ENCODE peak calls at places on chromosome 4, in ten cellular contexts. L is uterus, H is colonic mucosa, E is endodermal cell, O is lung, X is cardiac muscle cell, F is aorta, W is Karpas-422, A is right lobe of liver, T is ascending aorta. J is an unnamed sample.

GRCh38 chr4:155761916-155762315 is 3.1 kb downstream of the GUCY1B1 start:
- DNase-seq in X (no peak), W (peak; percentile 56), T (no peak), F (no peak), L (no peak), H (no peak), E (no peak), A (no peak), O (no peak), J (no peak)

GRCh38 chr4:56183344-56183959 is 203.8 kb downstream of the AASDH start:
- DNase-seq in H (no peak), T (no peak), O (no peak), W (peak; percentile 59), E (peak; percentile 49), L (no peak), A (no peak), F (peak; percentile 57), X (no peak), J (no peak)

GRCh38 chr4:80875642-80876041 is 154.9 kb upstream of the BMP3 start:
- DNase-seq in O (no peak), A (no peak), L (no peak), W (no peak), H (no peak), T (no peak), X (no peak), F (no peak), E (no peak), J (no peak)

GRCh38 chr4:112514449-112515277 is 1.3 kb downstream of the NEUROG2 start:
- DNase-seq in O (no peak), T (no peak), X (no peak), A (no peak), L (no peak), E (peak; percentile 79), F (no peak), H (no peak), W (peak; percentile 77), J (peak; percentile 20)

GRCh38 chr4:54092800-54093608 is 7.0 kb upstream of the GSX2 start:
- DNase-seq in F (no peak), T (no peak), H (no peak), O (no peak), L (no peak), X (no peak), W (no peak), E (peak; percentile 67), A (no peak), J (no peak)

GRCh38 chr4:7411896-7412585 is 22.7 kb downstream of the PSAPL1 start:
- DNase-seq in L (peak; percentile 10), O (no peak), H (no peak), F (peak; percentile 69), X (no peak), E (peak; percentile 20), W (no peak), A (peak; percentile 9), T (peak; percentile 7), J (no peak)

GRCh38 chr4:60724623-60725022 is 475.5 kb upstream of the ADGRL3 start:
- DNase-seq in E (peak; percentile 62), L (no peak), F (no peak), X (peak; percentile 88), O (no peak), H (no peak), A (no peak), W (no peak), T (no peak), J (no peak)

GRCh38 chr4:39823193-39823592 is 125.3 kb downstream of the UBE2K start:
- DNase-seq in X (peak; percentile 69), H (no peak), E (no peak), W (no peak), F (no peak), A (no peak), T (no peak), L (no peak), O (no peak), J (no peak)

GRCh38 chr4:91113130-91113706 is 986.0 kb downstream of the CCSER1 start:
- DNase-seq in L (no peak), T (no peak), A (no peak), F (no peak), O (no peak), H (no peak), W (peak; percentile 74), X (peak; percentile 61), E (no peak), J (peak; percentile 45)

GRCh38 chr4:6155996-6156395 is 44.4 kb downstream of the JAKMIP1 start:
- DNase-seq in E (no peak), O (no peak), T (no peak), A (no peak), W (no peak), H (no peak), X (no peak), F (peak; percentile 32), L (no peak), J (no peak)

GRCh38 chr4:6154875-6155274 is 45.5 kb downstream of the JAKMIP1 start:
- DNase-seq in E (peak; percentile 67), X (no peak), H (no peak), O (no peak), A (no peak), L (no peak), F (peak; percentile 25), W (no peak), T (no peak), J (no peak)

GRCh38 chr4:6150046-6150735 is 50.2 kb downstream of the JAKMIP1 start:
- DNase-seq in E (no peak), F (peak; percentile 62), T (no peak), W (no peak), X (no peak), H (no peak), O (no peak), L (no peak), A (no peak), J (no peak)

GRCh38 chr4:6152879-6153705 is 47.3 kb downstream of the JAKMIP1 start:
- DNase-seq in T (no peak), X (no peak), E (no peak), L (no peak), A (no peak), W (no peak), H (no peak), F (peak; percentile 60), O (no peak), J (no peak)

DNA sequence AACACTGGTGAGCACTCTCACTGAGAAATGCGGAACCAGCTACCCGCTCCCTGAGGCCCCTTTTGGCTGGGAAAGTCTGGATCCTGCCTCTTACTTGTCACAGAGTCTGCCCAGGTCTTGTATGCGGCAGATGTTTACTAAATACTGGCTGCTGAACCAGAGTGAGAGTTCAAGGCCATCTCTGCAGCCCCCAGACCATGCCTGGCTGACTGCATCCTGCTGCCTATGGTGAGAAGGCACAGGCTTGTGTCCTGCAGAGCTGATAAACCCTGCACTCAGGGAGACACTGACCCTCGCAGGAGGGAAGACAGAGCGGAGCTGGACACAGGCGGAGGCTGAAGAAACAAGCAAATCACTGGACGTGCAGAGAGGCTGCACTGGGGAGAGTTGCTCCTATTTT is 46.5 kb downstream of the JAKMIP1 start:
- DNase-seq in A (no peak), O (no peak), L (no peak), E (peak; percentile 59), X (no peak), W (no peak), F (peak; percentile 23), T (no peak), H (no peak), J (no peak)
- H3K4me1 ChIP-seq in A (no peaks in the 10 kb centered on the region), O (no peaks in the 10 kb centered on the region), L (no peaks in the 10 kb centered on the region), E (peaks cover 16% of the 10 kb centered on the region), X (no peaks in the 10 kb centered on the region), W (no peaks in the 10 kb centered on the region), F (no peaks in the 10 kb centered on the region), T (no peaks in the 10 kb centered on the region), H (no peaks in the 10 kb centered on the region), J (no peaks in the 10 kb centered on the region)

GRCh38 chr4:38327174-38327573 is 336.8 kb upstream of the KLF3 start:
- DNase-seq in W (no peak), E (no peak), F (no peak), X (no peak), T (no peak), L (no peak), O (no peak), H (no peak), A (no peak), J (no peak)

GRCh38 chr4:38326499-38326898 is 337.5 kb upstream of the KLF3 start:
- DNase-seq in H (no peak), X (no peak), L (no peak), W (no peak), A (no peak), O (no peak), T (no peak), E (no peak), F (no peak), J (no peak)

GRCh38 chr4:38330321-38330720 is 333.7 kb upstream of the KLF3 start:
- DNase-seq in X (no peak), W (no peak), O (no peak), E (no peak), F (no peak), A (no peak), H (no peak), L (no peak), T (no peak), J (no peak)

GRCh38 chr4:38332699-38333098 is 331.3 kb upstream of the KLF3 start:
- DNase-seq in H (no peak), F (no peak), A (no peak), E (no peak), O (no peak), X (peak; percentile 46), W (no peak), L (no peak), T (no peak), J (no peak)

GRCh38 chr4:38328963-38329729 is 334.9 kb upstream of the KLF3 start:
- DNase-seq in X (no peak), H (no peak), A (no peak), F (no peak), E (no peak), W (no peak), L (no peak), T (no peak), O (no peak), J (no peak)
- H3K4me1 ChIP-seq in X (peaks cover 26% of the 10 kb centered on the region), H (no peaks in the 10 kb centered on the region), A (peaks cover 13% of the 10 kb centered on the region), F (no peaks in the 10 kb centered on the region), E (peaks cover 4% of the 10 kb centered on the region), W (peaks cover 5% of the 10 kb centered on the region), L (no peaks in the 10 kb centered on the region), T (no peaks in the 10 kb centered on the region), O (no peaks in the 10 kb centered on the region), J (peaks cover 7% of the 10 kb centered on the region)

GRCh38 chr4:13984996-13985780 is 357.7 kb upstream of the BOD1L1 start:
- DNase-seq in A (no peak), H (no peak), X (peak; percentile 62), F (no peak), L (no peak), E (no peak), O (no peak), W (no peak), T (no peak), J (no peak)
- H3K4me1 ChIP-seq in A (peaks cover 7% of the 10 kb centered on the region), H (no peaks in the 10 kb centered on the region), X (peaks cover 4% of the 10 kb centered on the region), F (peaks cover 4% of the 10 kb centered on the region), L (no peaks in the 10 kb centered on the region), E (no peaks in the 10 kb centered on the region), O (no peaks in the 10 kb centered on the region), W (no peaks in the 10 kb centered on the region), T (peaks cover 16% of the 10 kb centered on the region), J (no peaks in the 10 kb centered on the region)

DNA sequence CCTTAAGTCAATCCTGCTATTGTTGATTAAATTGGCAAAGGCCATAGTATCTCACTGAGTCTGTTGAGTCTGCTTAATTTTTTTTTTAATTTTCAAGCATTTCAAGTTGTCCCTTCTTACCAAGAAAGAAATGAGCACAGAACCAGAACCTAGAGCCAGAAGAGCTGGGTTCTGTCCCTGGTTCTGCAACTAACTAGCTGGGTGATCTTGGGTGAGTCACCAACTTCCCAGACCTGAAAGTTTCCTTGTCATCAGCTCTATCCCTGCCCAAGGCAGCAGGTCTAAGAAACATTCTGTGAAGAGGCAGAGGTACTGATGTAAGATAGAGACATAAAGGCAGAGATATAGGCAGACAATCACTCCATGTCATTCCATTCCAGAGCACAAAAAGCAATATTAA is 17.3 kb downstream of the TEC start:
- DNase-seq in X (no peak), O (no peak), W (no peak), E (no peak), H (no peak), L (no peak), A (no peak), T (no peak), F (no peak), J (no peak)
- H3K4me1 ChIP-seq in X (peaks cover 17% of the 10 kb centered on the region), O (peaks cover 8% of the 10 kb centered on the region), W (no peaks in the 10 kb centered on the region), E (no peaks in the 10 kb centered on the region), H (no peaks in the 10 kb centered on the region), L (no peaks in the 10 kb centered on the region), A (peaks cover 29% of the 10 kb centered on the region), T (no peaks in the 10 kb centered on the region), F (no peaks in the 10 kb centered on the region), J (peaks cover 3% of the 10 kb centered on the region)

J was measured in HAP-1.